ENCODE peak calls at places on chromosome 5, in six cellular contexts. P, W, U, M, I and Q are unnamed samples.

GRCh38 chr5:179185256-179186091 is 125.3 kb downstream of the ZNF354C start:
- DNase-seq in P (no peak), W (peak), U (no peak), M (no peak), I (no peak), Q (peak)

GRCh38 chr5:54895816-54896341 is 89.5 kb downstream of the ESM1 start:
- DNase-seq in P (peak), W (no peak), U (peak), M (peak), I (no peak), Q (no peak)

GRCh38 chr5:157681048-157681447 is 9.7 kb downstream of the C5orf52 start:
- DNase-seq in P (no peak), W (no peak), U (no peak), M (no peak), I (no peak), Q (no peak)

GRCh38 chr5:157506066-157506590 is 46.1 kb downstream of the NIPAL4 start:
- DNase-seq in P (peak), W (no peak), U (no peak), M (no peak), I (no peak), Q (no peak)

GRCh38 chr5:32217886-32218396 is 43.8 kb upstream of the GOLPH3 start:
- DNase-seq in P (peak), W (no peak), U (peak), M (no peak), I (no peak), Q (no peak)

GRCh38 chr5:43041669-43042175 is 1.6 kb upstream of the ANXA2R start:
- DNase-seq in P (peak), W (peak), U (peak), M (peak), I (peak), Q (peak)

GRCh38 chr5:94884294-94884693 is 265.8 kb downstream of the SLF1 start:
- DNase-seq in P (no peak), W (no peak), U (no peak), M (no peak), I (no peak), Q (no peak)

GRCh38 chr5:177509361-177509951 is at the start of gene DOK3:
- DNase-seq in P (no peak), W (peak), U (peak), M (no peak), I (no peak), Q (peak)

GRCh38 chr5:88470746-88471145 is 202.1 kb upstream of the TMEM161B start:
- DNase-seq in P (no peak), W (no peak), U (no peak), M (no peak), I (no peak), Q (no peak)

GRCh38 chr5:142568271-142568995 is 117.5 kb downstream of the FGF1 start:
- DNase-seq in P (no peak), W (no peak), U (no peak), M (no peak), I (no peak), Q (no peak)

GRCh38 chr5:152097128-152097527 is 172.5 kb upstream of the GLRA1 start:
- DNase-seq in P (no peak), W (no peak), U (peak), M (no peak), I (no peak), Q (no peak)

GRCh38 chr5:51651476-51651875 is 268.2 kb downstream of the ISL1 start:
- DNase-seq in P (no peak), W (no peak), U (no peak), M (no peak), I (no peak), Q (no peak)

GRCh38 chr5:180284161-180284560 is 7.7 kb downstream of the MAPK9 start:
- DNase-seq in P (no peak), W (no peak), U (no peak), M (no peak), I (no peak), Q (no peak)

GRCh38 chr5:41747291-41747690 is 122.9 kb downstream of the OXCT1 start:
- DNase-seq in P (peak), W (no peak), U (no peak), M (no peak), I (no peak), Q (no peak)